ENCODE peak calls at places on chromosomes 13 and 19, in nine cellular contexts. N is foreskin fibroblast; P is T-helper 9 cell; S is CD8-positive, alpha-beta memory T cell; W is activated CD4-positive, alpha-beta T cell treated with anti-CD3 and anti-CD28 coated beads, Interleukin-2, amount 50 U/mL, for 48 hours; R is activated CD8-positive, alpha-beta T cell treated with anti-CD3 and anti-CD28 coated beads for 36 hours; J is NCI-H1417 treated with DMSO at 0.1 percent for 48 hours; T is NCI-H1105 treated with DMSO at 0.1 percent for 48 hours; H is left cardiac atrium. E is an unnamed sample.

GRCh38 chr13:38814331-38814730 is 127.5 kb downstream of the FREM2 start:
- DNase-seq in H (no peak), W (no peak), T (no peak), P (no peak), R (no peak), S (no peak), J (no peak), N (no peak), E (no peak)

GRCh38 chr13:30798776-30799625 is 63.7 kb downstream of the ALOX5AP start:
- DNase-seq in P (no peak), W (no peak), N (no peak), T (no peak), R (no peak), S (no peak), J (no peak), H (no peak), E (no peak)

GRCh38 chr13:32650705-32651311 is 64.6 kb downstream of the PDS5B start:
- DNase-seq in S (peak; percentile 34), J (no peak), N (peak; percentile 64), W (peak; percentile 54), R (peak; percentile 82), T (peak; percentile 43), P (peak; percentile 26), H (peak; percentile 44), E (peak; percentile 70)

GRCh38 chr19:10760268-10760944 is 42.5 kb downstream of the DNM2 start:
- DNase-seq in W (peak; percentile 34), H (no peak), N (peak; percentile 37), J (no peak), P (peak; percentile 36), T (no peak), S (peak; percentile 29), R (peak; percentile 61), E (peak; percentile 77)

GRCh38 chr13:21310220-21310619 is 133.8 kb downstream of the MRPL57 start:
- DNase-seq in R (no peak), J (no peak), T (no peak), N (no peak), S (no peak), H (no peak), P (no peak), W (no peak), E (no peak)

GRCh38 chr13:67792151-67792665 is 562.1 kb upstream of the PCDH9 start:
- DNase-seq in T (peak; percentile 64), H (no peak), R (no peak), N (no peak), S (no peak), P (no peak), W (no peak), J (peak; percentile 62), E (no peak)

GRCh38 chr13:84445776-84446175 is 563.5 kb upstream of the SLITRK1 start:
- DNase-seq in W (no peak), J (no peak), T (no peak), N (peak; percentile 18), S (no peak), H (no peak), R (no peak), P (no peak), E (no peak)

GRCh38 chr19:53977991-53978731 is 13.3 kb upstream of the CACNG6 start:
- DNase-seq in S (no peak), P (no peak), H (peak; percentile 74), T (no peak), R (peak; percentile 45), W (no peak), J (no peak), N (peak; percentile 95), E (no peak)

GRCh38 chr19:611506-611869 is 21.8 kb downstream of the HCN2 start:
- DNase-seq in H (no peak), R (peak; percentile 84), P (peak; percentile 25), J (no peak), W (peak; percentile 74), T (no peak), N (peak; percentile 69), S (peak; percentile 27), E (peak; percentile 24)

GRCh38 chr13:30618938-30619289 is 1.2 kb downstream of the USPL1 start:
- DNase-seq in S (no peak), N (no peak), J (no peak), W (no peak), P (no peak), R (no peak), H (no peak), T (no peak), E (no peak)

GRCh38 chr13:57045816-57046691 is 94.7 kb upstream of the PRR20A start:
- DNase-seq in T (no peak), W (no peak), N (no peak), P (no peak), R (no peak), S (no peak), J (no peak), H (no peak), E (no peak)

GRCh38 chr19:31256601-31256990 is 92.6 kb downstream of the TSHZ3 start:
- DNase-seq in N (no peak), P (no peak), H (no peak), S (no peak), J (no peak), T (no peak), R (no peak), W (no peak), E (no peak)

GRCh38 chr19:51702103-51702753 is 9.1 kb downstream of the SPACA6 start:
- DNase-seq in S (peak; percentile 39), N (peak; percentile 36), P (peak; percentile 39), J (no peak), T (no peak), R (peak; percentile 72), W (peak; percentile 56), H (peak; percentile 86), E (no peak)

E was measured in ACHN.